ENCODE peak calls at places on chromosome 19, in eight cellular contexts. A, Y, C, T, M, B, O and Z are unnamed samples.

GRCh38 chr19:29934257-29934656 is 7.8 kb upstream of the URI1 start:
- DNase-seq in B (no peak), Y (no peak), M (no peak), T (no peak), A (no peak), C (no peak), O (no peak), Z (no peak)

GRCh38 chr19:12796146-12797071 is 5.1 kb downstream of the JUNB start:
- DNase-seq in M (no peak), A (peak), T (peak), O (peak), B (peak), Y (peak), C (peak), Z (peak)

GRCh38 chr19:42284641-42285341 is 15.7 kb downstream of the CIC start:
- DNase-seq in O (no peak), M (no peak), B (no peak), T (no peak), C (no peak), A (peak), Y (peak), Z (no peak)

GRCh38 chr19:1921825-1922224 is 16.6 kb downstream of the ADAT3 start:
- DNase-seq in Y (no peak), O (no peak), C (no peak), M (no peak), B (no peak), A (no peak), T (no peak), Z (no peak)

GRCh38 chr19:20367811-20368294 is 197.7 kb downstream of the ZNF737 start:
- DNase-seq in Y (peak), C (no peak), O (peak), B (peak), A (no peak), T (no peak), M (no peak), Z (no peak)

GRCh38 chr19:2533072-2533425 is 57.1 kb downstream of the GADD45B start:
- DNase-seq in M (no peak), T (no peak), C (no peak), B (no peak), A (no peak), Y (no peak), O (no peak), Z (no peak)

GRCh38 chr19:49415810-49416200 is 7.4 kb downstream of the PTH2 start:
- DNase-seq in Y (no peak), M (no peak), O (no peak), T (peak), B (no peak), A (no peak), C (no peak), Z (no peak)

GRCh38 chr19:2332341-2333026 is 4.0 kb downstream of the SPPL2B start:
- DNase-seq in B (no peak), O (no peak), Y (peak), T (peak), M (no peak), A (no peak), C (no peak), Z (no peak)

GRCh38 chr19:38693380-38694223 is 46.2 kb downstream of the ACTN4 start:
- DNase-seq in A (no peak), C (no peak), O (no peak), Y (no peak), B (no peak), T (peak), M (no peak), Z (no peak)

GRCh38 chr19:35260694-35261304 is 8.0 kb upstream of the USF2 start:
- DNase-seq in O (peak), M (no peak), C (no peak), T (no peak), Y (peak), B (peak), A (no peak), Z (no peak)

GRCh38 chr19:54616840-54617560 is 13.3 kb upstream of the LILRB1 start:
- DNase-seq in M (no peak), B (no peak), O (no peak), Y (peak), T (no peak), A (no peak), C (no peak), Z (no peak)

GRCh38 chr19:2123682-2124387 is 27.1 kb downstream of the IZUMO4 start:
- DNase-seq in A (no peak), C (no peak), Y (no peak), O (no peak), T (peak), B (no peak), M (no peak), Z (no peak)

GRCh38 chr19:55227241-55228014 is 1.1 kb downstream of the TMEM86B start:
- DNase-seq in T (no peak), O (no peak), M (no peak), A (no peak), C (no peak), Y (no peak), B (no peak), Z (no peak)

GRCh38 chr19:32945260-32945659 is 26.5 kb downstream of the CEP89 start:
- DNase-seq in M (no peak), A (no peak), B (no peak), Y (no peak), C (no peak), T (no peak), O (no peak), Z (no peak)

GRCh38 chr19:35868172-35868822 is at the start of gene APLP1:
- DNase-seq in O (peak), T (peak), M (peak), Y (peak), C (peak), B (peak), A (peak), Z (no peak)

GRCh38 chr19:7789447-7789846 is 26.4 kb downstream of the CLEC4M start:
- DNase-seq in A (no peak), Y (no peak), B (no peak), O (no peak), M (no peak), T (no peak), C (no peak), Z (no peak)

GRCh38 chr19:14804755-14805154 is 26.4 kb upstream of the ADGRE2 start:
- DNase-seq in B (no peak), O (no peak), M (no peak), T (no peak), C (no peak), A (no peak), Y (peak), Z (no peak)

GRCh38 chr19:13275016-13275722 is 125.0 kb downstream of the IER2 start:
- DNase-seq in Y (no peak), B (no peak), M (no peak), A (no peak), T (peak), O (no peak), C (no peak), Z (no peak)

GRCh38 chr19:48461651-48461981 is 6.2 kb downstream of the KCNJ14 start:
- DNase-seq in B (no peak), C (no peak), M (no peak), A (no peak), O (no peak), T (no peak), Y (no peak), Z (no peak)

GRCh38 chr19:49758292-49758691 is 4.8 kb downstream of the TSKS start:
- DNase-seq in A (no peak), B (peak), Y (no peak), M (no peak), O (no peak), C (no peak), T (peak), Z (no peak)

GRCh38 chr19:3780786-3781304 is 5.3 kb downstream of the MATK start:
- DNase-seq in Y (no peak), O (no peak), M (no peak), A (no peak), B (no peak), C (no peak), T (no peak), Z (no peak)

GRCh38 chr19:10118960-10119359 is 739 bp downstream of the EIF3G start:
- DNase-seq in T (no peak), C (no peak), Y (no peak), M (no peak), A (no peak), B (no peak), O (no peak), Z (no peak)

GRCh38 chr19:5042556-5042955 is 73.6 kb downstream of the KDM4B start:
- DNase-seq in O (no peak), M (no peak), A (no peak), T (peak), Y (no peak), C (no peak), B (no peak), Z (no peak)

GRCh38 chr19:5903502-5904301 is at the start of gene NDUFA11:
- DNase-seq in Y (peak), C (peak), B (peak), A (peak), O (peak), T (peak), M (peak), Z (peak)

GRCh38 chr19:651114-651818 is 11.6 kb downstream of the FGF22 start:
- DNase-seq in T (no peak), O (no peak), B (no peak), C (no peak), Y (no peak), A (no peak), M (no peak), Z (no peak)

GRCh38 chr19:655691-656090 is 7.3 kb downstream of the RNF126 start:
- DNase-seq in O (no peak), C (no peak), A (no peak), T (no peak), B (no peak), Y (no peak), M (no peak), Z (no peak)

GRCh38 chr19:651991-652390 is 11.0 kb downstream of the RNF126 start:
- DNase-seq in Y (no peak), T (no peak), O (no peak), B (no peak), M (no peak), C (no peak), A (no peak), Z (no peak)

GRCh38 chr19:652467-653389 is 10.3 kb downstream of the RNF126 start:
- DNase-seq in A (no peak), Y (no peak), O (no peak), C (no peak), M (no peak), B (no peak), T (no peak), Z (no peak)

DNA sequence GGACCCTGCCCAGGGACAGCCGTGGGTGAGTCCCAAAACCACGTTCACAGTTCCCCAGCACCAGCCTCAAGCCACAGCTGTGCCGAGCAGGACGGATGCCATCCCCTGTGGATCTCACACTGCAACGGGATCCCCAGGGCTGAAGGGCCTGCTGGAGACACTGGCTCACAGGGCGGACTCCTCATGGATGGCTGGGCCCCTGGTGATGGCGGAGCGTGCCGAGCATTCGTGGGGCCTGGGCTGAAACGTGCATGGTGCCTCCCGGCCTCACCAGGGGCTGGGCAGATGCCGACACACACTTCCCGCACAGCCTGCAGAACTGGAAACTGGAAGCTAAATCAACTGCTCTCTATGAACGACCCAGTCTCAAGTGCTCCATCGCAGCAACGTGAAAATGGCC is 9.6 kb downstream of the RNF126 start:
- DNase-seq in M (no peak), O (no peak), Y (no peak), B (no peak), C (no peak), A (no peak), T (no peak), Z (no peak)
- TF ChIP-seq POLR2A in M (no peak), O (no peak), Y (no peak), B (no peak), C (no peak), A (no peak), T (no peak), Z (no peak)

GRCh38 chr19:31286491-31286890 is 62.7 kb downstream of the TSHZ3 start:
- DNase-seq in O (no peak), A (no peak), C (no peak), Y (no peak), M (no peak), T (no peak), B (no peak), Z (no peak)
- TF ChIP-seq POLR2A in O (no peak), A (no peak), C (no peak), Y (no peak), M (no peak), T (no peak), B (no peak), Z (no peak)

DNA sequence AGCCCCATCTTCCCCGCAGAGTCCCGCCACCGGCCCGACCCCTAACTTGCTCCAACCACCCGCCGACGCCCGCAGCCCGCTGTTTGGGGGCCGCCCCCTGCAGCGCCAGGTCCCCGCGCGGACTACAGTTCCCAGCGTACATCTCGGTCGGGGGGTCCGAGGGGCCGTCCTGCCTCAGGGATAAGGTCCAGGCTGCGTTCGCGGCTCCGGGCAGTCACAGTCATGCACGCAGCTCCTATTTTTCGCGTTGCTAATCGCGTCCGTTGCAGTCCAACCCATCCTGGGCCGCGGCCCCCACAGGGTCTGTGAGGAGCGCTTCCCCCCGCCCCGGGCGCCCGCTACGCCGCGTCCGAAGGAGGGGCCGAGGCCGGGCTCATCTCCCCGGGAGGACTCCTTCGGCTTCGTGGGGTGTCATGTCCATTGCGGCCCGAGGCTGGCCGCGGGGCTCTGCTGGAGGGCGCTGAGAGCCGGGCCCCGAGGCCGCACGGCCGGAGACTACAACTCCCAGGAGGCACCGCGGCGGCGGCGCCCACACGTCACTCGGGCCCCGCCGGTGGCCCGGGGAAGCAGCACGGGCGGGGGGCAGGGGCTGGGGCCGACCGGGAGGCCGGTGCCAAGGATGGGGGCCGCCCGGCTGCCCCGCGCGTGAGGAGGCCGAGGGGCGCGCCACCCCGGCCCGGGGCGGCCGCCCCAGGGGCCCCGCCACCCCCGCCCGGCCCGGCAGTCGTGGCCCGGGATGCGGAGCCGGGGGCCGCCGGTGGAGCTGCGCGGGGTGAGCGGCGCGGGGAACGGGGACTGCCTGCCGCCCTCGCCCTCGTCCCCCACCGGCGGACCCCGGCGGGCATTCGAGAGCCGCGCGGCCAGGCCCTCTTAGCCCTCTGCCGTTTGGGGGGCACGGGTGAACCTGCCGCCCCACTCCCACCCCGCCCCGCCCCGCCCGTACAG is at the start of gene MAP3K10:
- DNase-seq in A (peak), O (peak), Y (peak), M (no peak), B (peak), T (peak), C (peak), Z (peak)
- TF ChIP-seq POLR2A in A (peak), O (no peak), Y (peak), M (no peak), B (no peak), T (no peak), C (no peak), Z (peak)

GRCh38 chr19:52897149-52897935 is at the start of gene ZNF320:
- DNase-seq in T (peak), O (peak), M (peak), B (peak), Y (peak), A (peak), C (peak), Z (peak)
- TF ChIP-seq POLR2A in T (peak), O (peak), M (peak), B (no peak), Y (peak), A (peak), C (no peak), Z (no peak)

GRCh38 chr19:39824143-39825092 is 9.5 kb downstream of the DYRK1B start:
- DNase-seq in T (peak), C (peak), A (peak), M (peak), O (peak), Y (peak), B (peak), Z (peak)
- TF ChIP-seq POLR2A in T (no peak), C (no peak), A (no peak), M (no peak), O (peak), Y (peak), B (no peak), Z (no peak)

GRCh38 chr19:18000981-18001836 is 6.8 kb upstream of the ARRDC2 start:
- DNase-seq in T (peak), Y (peak), B (peak), O (peak), M (peak), C (peak), A (peak), Z (peak)
- TF ChIP-seq POLR2A in T (peak), Y (no peak), B (no peak), O (no peak), M (peak), C (no peak), A (peak), Z (peak)

GRCh38 chr19:45584332-45585157 is at the start of gene OPA3:
- DNase-seq in A (peak), T (peak), M (peak), C (peak), O (peak), B (peak), Y (peak), Z (peak)
- TF ChIP-seq POLR2A in A (peak), T (peak), M (no peak), C (no peak), O (no peak), B (peak), Y (peak), Z (peak)

DNA sequence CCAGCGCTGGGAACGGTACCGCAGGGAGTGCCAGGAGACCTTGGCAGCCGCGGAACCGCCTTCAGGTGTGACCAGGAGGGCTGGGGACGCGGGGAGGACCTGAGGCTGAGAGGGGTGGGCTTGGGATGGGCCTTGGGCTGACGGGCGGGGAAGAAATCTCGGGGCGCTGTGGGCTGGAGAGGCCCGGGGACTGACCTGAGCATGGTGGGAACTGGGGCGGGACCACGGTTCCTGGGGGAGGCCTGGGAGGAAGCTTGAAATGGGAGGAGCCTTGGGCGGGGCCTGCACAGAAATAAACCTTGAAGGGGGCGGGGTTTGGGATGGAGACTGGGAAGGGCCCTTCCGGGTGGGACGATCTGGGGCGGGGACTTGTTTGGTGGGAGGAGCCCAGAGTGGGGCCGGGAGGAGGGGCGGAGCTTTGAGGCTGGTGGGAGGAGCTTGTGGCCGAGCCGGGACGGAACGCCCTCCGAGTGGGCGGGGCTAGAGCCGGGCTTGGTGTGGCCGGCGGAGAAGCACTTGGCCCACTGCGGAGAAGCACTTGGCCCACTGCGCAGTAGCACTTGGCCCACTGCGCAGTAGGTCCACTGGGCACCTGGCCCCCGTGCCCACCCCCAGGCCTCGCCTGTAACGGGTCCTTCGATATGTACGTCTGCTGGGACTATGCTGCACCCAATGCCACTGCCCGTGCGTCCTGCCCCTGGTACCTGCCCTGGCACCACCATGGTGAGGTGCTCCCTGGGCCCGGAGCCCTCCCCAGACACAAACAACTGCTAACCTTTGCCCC is 2.8 kb downstream of the GIPR start:
- DNase-seq in B (peak), A (peak), O (peak), M (peak), Y (peak), T (peak), C (peak), Z (no peak)
- TF ChIP-seq POLR2A in B (no peak), A (no peak), O (no peak), M (no peak), Y (no peak), T (no peak), C (no peak), Z (no peak)

GRCh38 chr19:46303702-46304397 is 7.0 kb downstream of the HIF3A start:
- DNase-seq in B (peak), O (peak), Y (peak), T (no peak), A (peak), C (peak), M (peak), Z (no peak)
- TF ChIP-seq POLR2A in B (no peak), O (no peak), Y (no peak), T (no peak), A (no peak), C (no peak), M (no peak), Z (no peak)